ENCODE peak calls at places on chromosomes 16 and 17, in nine cellular contexts. One of them, this sample, is unnamed.

GRCh38 chr16:31700200-31700529 is 172.5 kb downstream of the AHSP start:
- DNase-seq in substantia nigra: peak
- DNase-seq in heart left ventricle: no peak
- DNase-seq in nucleus accumbens: peak
- DNase-seq in left lung: peak
- DNase-seq in activated T-helper 1 cell treated with Interleukin-2 at 50 U/mL for 16 hours: no peak
- DNase-seq in ascending aorta: no peak
- DNase-seq in stromal cell of bone marrow: no peak
- DNase-seq in pancreas: no peak
- DNase-seq in this sample: no peak

GRCh38 chr16:49350265-49351103 is 23.1 kb upstream of the C16orf78 start:
- DNase-seq in pancreas: peak
- DNase-seq in substantia nigra: peak
- DNase-seq in nucleus accumbens: peak
- DNase-seq in left lung: no peak
- DNase-seq in ascending aorta: peak
- DNase-seq in stromal cell of bone marrow: peak
- DNase-seq in activated T-helper 1 cell treated with Interleukin-2 at 50 U/mL for 16 hours: peak
- DNase-seq in heart left ventricle: peak
- DNase-seq in this sample: peak

GRCh38 chr17:17681744-17682292 is 560 bp downstream of the RAI1 start:
- DNase-seq in stromal cell of bone marrow: no peak
- DNase-seq in nucleus accumbens: no peak
- DNase-seq in left lung: peak
- DNase-seq in ascending aorta: no peak
- DNase-seq in pancreas: peak
- DNase-seq in heart left ventricle: peak
- DNase-seq in activated T-helper 1 cell treated with Interleukin-2 at 50 U/mL for 16 hours: no peak
- DNase-seq in substantia nigra: peak
- DNase-seq in this sample: no peak

GRCh38 chr16:57071840-57072541 is 20.4 kb upstream of the CPNE2 start:
- DNase-seq in left lung: no peak
- DNase-seq in pancreas: no peak
- DNase-seq in stromal cell of bone marrow: peak
- DNase-seq in substantia nigra: no peak
- DNase-seq in ascending aorta: no peak
- DNase-seq in activated T-helper 1 cell treated with Interleukin-2 at 50 U/mL for 16 hours: no peak
- DNase-seq in nucleus accumbens: no peak
- DNase-seq in heart left ventricle: no peak
- DNase-seq in this sample: no peak

GRCh38 chr16:49682577-49683165 is 173.2 kb downstream of the ZNF423 start:
- DNase-seq in pancreas: no peak
- DNase-seq in activated T-helper 1 cell treated with Interleukin-2 at 50 U/mL for 16 hours: no peak
- DNase-seq in left lung: peak
- DNase-seq in stromal cell of bone marrow: no peak
- DNase-seq in ascending aorta: no peak
- DNase-seq in nucleus accumbens: no peak
- DNase-seq in substantia nigra: no peak
- DNase-seq in heart left ventricle: no peak
- DNase-seq in this sample: no peak

GRCh38 chr17:73436966-73437365 is 125.2 kb upstream of the CDC42EP4 start:
- DNase-seq in nucleus accumbens: no peak
- DNase-seq in activated T-helper 1 cell treated with Interleukin-2 at 50 U/mL for 16 hours: no peak
- DNase-seq in heart left ventricle: no peak
- DNase-seq in pancreas: no peak
- DNase-seq in substantia nigra: no peak
- DNase-seq in left lung: no peak
- DNase-seq in stromal cell of bone marrow: no peak
- DNase-seq in ascending aorta: no peak
- DNase-seq in this sample: no peak

GRCh38 chr16:23284584-23284983 is 17.5 kb upstream of the SCNN1B start:
- DNase-seq in substantia nigra: no peak
- DNase-seq in ascending aorta: no peak
- DNase-seq in left lung: no peak
- DNase-seq in pancreas: no peak
- DNase-seq in heart left ventricle: no peak
- DNase-seq in nucleus accumbens: no peak
- DNase-seq in activated T-helper 1 cell treated with Interleukin-2 at 50 U/mL for 16 hours: no peak
- DNase-seq in stromal cell of bone marrow: no peak
- DNase-seq in this sample: no peak

GRCh38 chr16:28609631-28610594 is at the start of gene SULT1A1:
- DNase-seq in activated T-helper 1 cell treated with Interleukin-2 at 50 U/mL for 16 hours: no peak
- DNase-seq in substantia nigra: no peak
- DNase-seq in ascending aorta: peak
- DNase-seq in pancreas: peak
- DNase-seq in nucleus accumbens: no peak
- DNase-seq in heart left ventricle: peak
- DNase-seq in left lung: peak
- DNase-seq in stromal cell of bone marrow: no peak
- DNase-seq in this sample: no peak

GRCh38 chr17:50423553-50424159 is 2.4 kb upstream of the ACSF2 start:
- DNase-seq in left lung: no peak
- DNase-seq in pancreas: no peak
- DNase-seq in activated T-helper 1 cell treated with Interleukin-2 at 50 U/mL for 16 hours: no peak
- DNase-seq in stromal cell of bone marrow: peak
- DNase-seq in substantia nigra: no peak
- DNase-seq in heart left ventricle: no peak
- DNase-seq in ascending aorta: no peak
- DNase-seq in nucleus accumbens: no peak
- DNase-seq in this sample: no peak

This sample was measured in activated B cell treated with CpG ODN at 0.5 μM for 24 hours.